ENCODE peak calls at places on chromosomes 4 and X, in four cellular contexts. Q is H1, U is K562, P is GM12878. B is an unnamed sample.

GRCh38 chrX:130144509-130144908 is 21.1 kb downstream of the AIFM1 start:
- DNase-seq in Q (no peak), U (no peak), P (no peak), B (no peak)

GRCh38 chr4:181820518-181820917 is 422.7 kb upstream of the TENM3 start:
- DNase-seq in Q (no peak), U (no peak), P (no peak), B (no peak)

GRCh38 chr4:53788011-53788410 is 196.7 kb upstream of the LNX1 start:
- DNase-seq in Q (no peak), U (no peak), P (no peak), B (no peak)

GRCh38 chr4:38940476-38940875 is 72.9 kb downstream of the FAM114A1 start:
- DNase-seq in Q (no peak), U (no peak), P (no peak), B (no peak)

GRCh38 chrX:920234-920799 is 289.7 kb downstream of the SHOX start:
- DNase-seq in Q (no peak), U (no peak), P (no peak), B (no peak)

GRCh38 chrX:24643116-24643515 is 4.0 kb downstream of the PCYT1B start:
- DNase-seq in Q (no peak), U (peak; percentile 35), P (no peak), B (no peak)

GRCh38 chr4:115781528-115782146 is 668.2 kb upstream of the NDST4 start:
- DNase-seq in Q (no peak), U (no peak), P (peak; percentile 25), B (no peak)

GRCh38 chrX:65677954-65678469 is 10.6 kb downstream of the MSN start:
- DNase-seq in Q (no peak), U (no peak), P (no peak), B (peak; percentile 26)

GRCh38 chr4:98507299-98507698 is 151.1 kb downstream of the TSPAN5 start:
- DNase-seq in Q (no peak), U (no peak), P (no peak), B (no peak)

GRCh38 chrX:110415440-110416167 is 57.0 kb downstream of the RTL9 start:
- DNase-seq in Q (no peak), U (no peak), P (no peak), B (no peak)

GRCh38 chr4:140865253-140865652 is 109.1 kb upstream of the TBC1D9 start:
- DNase-seq in Q (no peak), U (no peak), P (no peak), B (no peak)

GRCh38 chrX:150225756-150226155 is 137.4 kb upstream of the MAMLD1 start:
- DNase-seq in Q (no peak), U (no peak), P (no peak), B (no peak)

GRCh38 chrX:50469206-50469605 is 1.4 kb downstream of the DGKK start:
- DNase-seq in Q (no peak), U (no peak), P (no peak), B (no peak)

GRCh38 chr4:118911162-118911791 is 22.6 kb downstream of the SYNPO2 start:
- DNase-seq in Q (no peak), U (no peak), P (no peak), B (no peak)

GRCh38 chr4:30721353-30722091 is 1.4 kb downstream of the PCDH7 start:
- DNase-seq in Q (no peak), U (no peak), P (no peak), B (no peak)

GRCh38 chrX:37578045-37578444 is 6.6 kb downstream of the LANCL3 start:
- DNase-seq in Q (no peak), U (no peak), P (no peak), B (no peak)

GRCh38 chr4:125244848-125245450 is 69.8 kb upstream of the FAT4 start:
- DNase-seq in Q (no peak), U (no peak), P (no peak), B (no peak)

GRCh38 chrX:13015536-13016236 is 28.7 kb downstream of the FAM9C start:
- DNase-seq in Q (no peak), U (no peak), P (no peak), B (no peak)

GRCh38 chr4:184344899-184345572 is 127.4 kb upstream of the ENPP6 start:
- DNase-seq in Q (no peak), U (no peak), P (no peak), B (no peak)

GRCh38 chr4:79603681-79604080 is 195.7 kb upstream of the GK2 start:
- DNase-seq in Q (no peak), U (no peak), P (no peak), B (no peak)

GRCh38 chr4:147733614-147734344 is 1.9 kb downstream of the ARHGAP10 start:
- DNase-seq in Q (no peak), U (no peak), P (no peak), B (no peak)

GRCh38 chr4:53365121-53365485 is 758 bp downstream of the SCFD2 start:
- DNase-seq in Q (no peak), U (peak; percentile 34), P (no peak), B (no peak)

GRCh38 chrX:100695991-100696390 is 35.9 kb downstream of the SYTL4 start:
- DNase-seq in Q (no peak), U (no peak), P (no peak), B (no peak)

GRCh38 chrX:3584415-3584996 is 128.9 kb downstream of the PRKX start:
- DNase-seq in Q (no peak), U (no peak), P (no peak), B (no peak)

GRCh38 chr4:164937576-164938270 is 39.7 kb downstream of the TRIM61 start:
- DNase-seq in Q (no peak), U (no peak), P (peak; percentile 25), B (no peak)

GRCh38 chrX:7139202-7140081 is 8.1 kb upstream of the STS start:
- DNase-seq in Q (no peak), U (no peak), P (no peak), B (no peak)

GRCh38 chr4:56979674-56980073 is 978 bp downstream of the POLR2B start:
- DNase-seq in Q (no peak), U (no peak), P (no peak), B (no peak)

GRCh38 chr4:141826260-141826659 is 189.9 kb downstream of the IL15 start:
- DNase-seq in Q (no peak), U (no peak), P (no peak), B (no peak)

GRCh38 chrX:53186363-53186762 is 38.6 kb downstream of the KDM5C start:
- DNase-seq in Q (no peak), U (no peak), P (no peak), B (no peak)

GRCh38 chr4:2745981-2746806 is 9.9 kb downstream of the TNIP2 start:
- DNase-seq in Q (no peak), U (peak; percentile 41), P (peak; percentile 98), B (no peak)

GRCh38 chr4:7041246-7041645 is 1.9 kb upstream of the TADA2B start:
- DNase-seq in Q (no peak), U (no peak), P (no peak), B (no peak)

GRCh38 chr4:82852751-82853053 is 38.3 kb downstream of the SEC31A start:
- DNase-seq in Q (no peak), U (no peak), P (no peak), B (no peak)

GRCh38 chr4:73754934-73755333 is 14.6 kb downstream of the CXCL8 start:
- DNase-seq in Q (no peak), U (no peak), P (no peak), B (no peak)

DNA sequence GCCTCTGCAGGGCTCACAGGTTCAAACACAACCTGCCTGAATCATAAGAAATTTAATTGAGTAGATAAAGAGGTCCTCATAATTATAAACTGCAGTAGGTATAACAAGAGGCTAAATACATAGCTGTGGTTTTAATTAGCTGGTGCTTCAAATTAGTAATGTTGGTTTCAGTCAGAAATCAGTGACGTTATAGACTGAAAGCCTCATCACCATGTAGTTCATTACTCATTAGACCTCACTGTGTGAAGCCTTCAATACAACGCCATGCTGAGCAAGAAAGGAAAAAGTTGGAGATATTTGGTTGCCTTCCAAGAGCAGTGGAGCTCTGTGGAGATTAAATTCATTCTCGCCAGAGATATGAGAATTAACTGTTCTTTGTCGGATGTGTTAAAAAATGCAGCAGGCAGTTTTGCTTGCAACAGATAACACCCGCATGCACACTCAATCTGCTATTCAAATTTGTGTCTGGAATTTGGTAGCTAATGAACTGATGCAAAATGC is 148.8 kb downstream of the AFF2 start:
- DNase-seq in Q (no peak), U (no peak), P (no peak), B (no peak)
- TF ChIP-seq EGR1 in Q (no peak), U (no peak), P (no peak), B (no peak)

DNA sequence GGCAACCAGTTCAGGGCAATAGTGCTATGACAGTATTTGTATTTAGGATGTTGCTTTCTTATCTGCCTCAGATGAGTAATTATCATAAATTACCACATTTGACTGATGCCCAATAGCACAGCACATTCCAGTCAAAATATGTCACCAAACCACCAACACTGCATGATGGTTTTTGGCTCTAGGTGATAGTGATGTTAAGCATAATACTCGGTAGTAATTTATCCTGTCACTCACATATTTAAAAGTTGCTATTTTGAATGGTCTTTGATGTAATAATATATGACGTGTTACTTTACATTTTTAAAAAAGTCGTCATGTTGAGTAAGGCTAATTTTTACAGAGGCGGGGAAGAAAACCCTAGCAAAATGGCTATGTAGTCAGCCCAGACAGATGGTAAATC is 42.5 kb downstream of the UNC5C start:
- DNase-seq in Q (no peak), U (no peak), P (no peak), B (peak; percentile 57)
- TF ChIP-seq EGR1 in Q (no peak), U (no peak), P (no peak), B (no peak)

DNA sequence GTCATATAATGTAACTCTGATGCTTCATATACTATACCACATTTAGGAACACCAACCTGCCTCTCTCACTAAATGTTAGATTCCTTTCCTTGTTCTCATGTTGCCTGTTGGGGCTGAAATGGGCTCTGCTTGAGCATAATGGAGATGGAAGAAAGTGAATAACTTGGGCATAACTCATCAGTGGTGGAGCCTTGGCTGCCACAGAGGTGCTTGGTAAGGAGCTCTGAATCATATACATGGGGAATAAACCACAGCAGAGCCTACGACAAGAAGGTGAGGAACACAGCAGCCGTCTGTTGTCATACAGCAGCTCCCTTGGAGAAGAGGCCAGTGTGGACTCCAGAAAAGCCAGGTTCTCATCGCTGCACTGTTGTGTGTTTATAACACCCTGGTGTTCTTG is 84.4 kb downstream of the SPRY1 start:
- DNase-seq in Q (no peak), U (no peak), P (no peak), B (no peak)
- TF ChIP-seq EGR1 in Q (no peak), U (no peak), P (no peak), B (no peak)

GRCh38 chr4:103307479-103308042 is 109.4 kb upstream of the CENPE start:
- DNase-seq in Q (no peak), U (no peak), P (no peak), B (no peak)
- TF ChIP-seq EGR1 in Q (no peak), U (no peak), P (no peak), B (no peak)

GRCh38 chrX:156001667-156002021 is 4.1 kb downstream of the IL9R start:
- DNase-seq in Q (no peak), U (peak; percentile 71), P (no peak), B (no peak)
- TF ChIP-seq EGR1 in Q (no peak), U (no peak), P (no peak), B (no peak)